ENCODE peak calls at places on chromosomes 3 and 15, in ten cellular contexts. Y, N, Z, U, F, X, C, T, M and K are unnamed samples.

GRCh38 chr15:68218847-68219798 is 10.4 kb downstream of the CLN6 start:
- DNase-seq in Y (peak; percentile 34), N (no peak), Z (no peak), U (peak; percentile 3), F (no peak), X (no peak), C (no peak), T (no peak), M (no peak), K (no peak)

GRCh38 chr3:167732313-167733065 is 2.2 kb downstream of the PDCD10 start:
- DNase-seq in Y (no peak), N (no peak), Z (no peak), U (no peak), F (no peak), X (no peak), C (no peak), T (no peak), M (no peak), K (no peak)

GRCh38 chr15:63456253-63456652 is 48.1 kb upstream of the USP3 start:
- DNase-seq in Y (no peak), N (no peak), Z (no peak), U (no peak), F (no peak), X (no peak), C (no peak), T (no peak), M (no peak), K (no peak)

GRCh38 chr3:189827108-189827507 is 195.9 kb downstream of the TP63 start:
- DNase-seq in Y (no peak), N (no peak), Z (no peak), U (no peak), F (no peak), X (no peak), C (no peak), T (no peak), M (no peak), K (no peak)

GRCh38 chr3:133479895-133480669 is 80.2 kb downstream of the BFSP2 start:
- DNase-seq in Y (no peak), N (no peak), Z (peak; percentile 32), U (no peak), F (no peak), X (no peak), C (no peak), T (no peak), M (no peak), K (no peak)

GRCh38 chr3:65732060-65732933 is 306.4 kb downstream of the MAGI1 start:
- DNase-seq in Y (no peak), N (no peak), Z (peak; percentile 67), U (no peak), F (peak; percentile 54), X (peak; percentile 81), C (no peak), T (peak; percentile 61), M (peak; percentile 18), K (peak; percentile 34)

GRCh38 chr3:58051196-58051595 is 43.0 kb downstream of the FLNB start:
- DNase-seq in Y (peak; percentile 79), N (no peak), Z (no peak), U (no peak), F (peak; percentile 76), X (no peak), C (peak; percentile 79), T (peak; percentile 96), M (no peak), K (no peak)

GRCh38 chr3:123584284-123584987 is 417 bp downstream of the HACD2 start:
- DNase-seq in Y (no peak), N (no peak), Z (peak; percentile 61), U (peak; percentile 85), F (no peak), X (peak; percentile 70), C (peak; percentile 76), T (no peak), M (no peak), K (peak; percentile 70)

GRCh38 chr15:75043509-75044257 is 20.3 kb downstream of the PPCDC start:
- DNase-seq in Y (peak; percentile 71), N (peak; percentile 59), Z (peak; percentile 62), U (peak; percentile 87), F (peak; percentile 100), X (no peak), C (peak; percentile 96), T (peak; percentile 100), M (no peak), K (no peak)

GRCh38 chr15:41774873-41775417 is 661 bp downstream of the MAPKBP1 start:
- DNase-seq in Y (no peak), N (no peak), Z (no peak), U (no peak), F (no peak), X (no peak), C (no peak), T (no peak), M (no peak), K (no peak)

GRCh38 chr3:100954990-100955389 is 38.2 kb downstream of the ABI3BP start:
- DNase-seq in Y (no peak), N (no peak), Z (no peak), U (no peak), F (peak; percentile 95), X (no peak), C (no peak), T (peak; percentile 97), M (no peak), K (no peak)

GRCh38 chr3:4584537-4585249 is 91.5 kb downstream of the ITPR1 start:
- DNase-seq in Y (no peak), N (no peak), Z (peak; percentile 43), U (no peak), F (peak; percentile 25), X (no peak), C (no peak), T (no peak), M (no peak), K (no peak)

GRCh38 chr3:29452923-29453277 is 172.0 kb downstream of the RBMS3 start:
- DNase-seq in Y (no peak), N (no peak), Z (no peak), U (no peak), F (no peak), X (no peak), C (no peak), T (no peak), M (no peak), K (no peak)

GRCh38 chr15:80893777-80894176 is 95.8 kb downstream of the MESD start:
- DNase-seq in Y (no peak), N (no peak), Z (no peak), U (no peak), F (no peak), X (no peak), C (no peak), T (peak; percentile 81), M (no peak), K (no peak)

GRCh38 chr3:10695595-10696285 is 120.3 kb upstream of the SLC6A11 start:
- DNase-seq in Y (no peak), N (no peak), Z (no peak), U (no peak), F (no peak), X (no peak), C (no peak), T (no peak), M (no peak), K (no peak)

GRCh38 chr3:99928758-99929408 is 111.2 kb downstream of the CMSS1 start:
- DNase-seq in Y (no peak), N (no peak), Z (no peak), U (no peak), F (no peak), X (no peak), C (no peak), T (no peak), M (no peak), K (no peak)
- TF ChIP-seq CTCF in Y (no peak), N (no peak), Z (no peak), U (no peak), F (peak; percentile 3), X (no peak), C (no peak), T (no peak), M (peak; percentile 32), K (no peak)

DNA sequence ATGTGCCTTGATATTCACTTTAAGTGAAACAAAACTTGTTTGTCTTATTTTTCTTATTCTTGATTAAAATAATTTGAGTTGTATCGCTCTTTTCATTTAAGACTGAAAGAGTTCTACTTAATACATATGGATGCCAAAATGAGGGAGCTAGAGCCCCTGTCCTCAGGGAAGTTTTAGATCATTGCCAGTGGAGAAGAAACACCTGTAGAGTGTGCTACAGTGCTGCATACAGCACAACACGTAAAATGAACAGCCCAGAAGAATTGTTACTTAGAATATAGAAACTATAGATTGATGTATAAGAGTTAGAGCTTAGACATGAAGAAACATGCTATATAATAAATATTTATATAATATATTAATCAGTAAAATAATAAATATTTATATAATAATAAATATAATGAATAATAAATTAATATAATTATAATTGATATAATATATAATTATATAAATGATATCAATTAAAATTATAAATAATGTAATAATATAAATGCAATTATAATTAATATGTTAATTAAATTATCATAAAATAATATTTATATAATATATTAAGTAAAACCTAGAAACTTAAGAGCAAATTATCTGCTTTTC is 1234.7 kb downstream of the ROBO2 start:
- DNase-seq in Y (no peak), N (no peak), Z (no peak), U (no peak), F (no peak), X (no peak), C (no peak), T (no peak), M (no peak), K (no peak)
- TF ChIP-seq CTCF in Y (peak; percentile 7), N (no peak), Z (no peak), U (no peak), F (no peak), X (no peak), C (no peak), T (no peak), M (no peak), K (no peak)

DNA sequence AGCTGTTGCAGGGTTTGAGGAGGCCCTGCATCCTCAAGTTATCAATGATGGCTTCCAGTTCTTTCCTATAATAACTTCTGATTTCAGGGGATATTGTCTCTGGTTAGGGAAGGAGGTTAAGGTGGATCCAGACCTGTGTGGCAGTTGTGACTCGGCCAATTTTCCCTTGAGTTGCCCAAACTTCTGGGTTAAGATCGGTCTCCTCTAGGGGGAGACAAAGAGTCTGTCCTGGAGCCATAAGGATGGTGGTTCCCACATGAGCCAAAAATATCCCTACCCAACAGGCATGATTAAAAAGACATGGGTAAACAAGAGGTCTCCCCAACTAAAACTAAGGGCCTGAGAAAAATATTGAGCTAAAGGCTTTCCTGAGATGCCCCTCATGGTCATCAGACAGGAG is 227.5 kb upstream of the MDFIC2 start:
- DNase-seq in Y (no peak), N (no peak), Z (no peak), U (no peak), F (no peak), X (no peak), C (no peak), T (no peak), M (no peak), K (no peak)
- TF ChIP-seq CTCF in Y (no peak), N (no peak), Z (no peak), U (no peak), F (peak; percentile 23), X (peak; percentile 32), C (no peak), T (no peak), M (peak; percentile 29), K (no peak)

GRCh38 chr3:134594236-134594825 is 56.5 kb downstream of the KY start:
- DNase-seq in Y (no peak), N (no peak), Z (no peak), U (no peak), F (no peak), X (no peak), C (no peak), T (peak; percentile 29), M (no peak), K (no peak)

GRCh38 chr3:134592806-134593205 is 58.0 kb downstream of the KY start:
- DNase-seq in Y (no peak), N (no peak), Z (no peak), U (no peak), F (no peak), X (no peak), C (no peak), T (no peak), M (no peak), K (no peak)

GRCh38 chr3:134590766-134591165 is 60.1 kb downstream of the KY start:
- DNase-seq in Y (no peak), N (no peak), Z (no peak), U (no peak), F (no peak), X (no peak), C (no peak), T (peak; percentile 39), M (no peak), K (no peak)
- TF ChIP-seq CTCF in Y (no peak), N (no peak), Z (no peak), U (no peak), F (no peak), X (no peak), C (no peak), T (no peak), M (no peak), K (no peak)